ENCODE peak calls at places on chromosomes 6 and 20, in seven cellular contexts. One of them, this sample, is unnamed. For H3K36me3, the result is how much of the 10 kb centered on the place peaks cover.

GRCh38 chr6:35050291-35050987 is 90.7 kb downstream of the TCP11 start:
- DNase-seq in DND-41: peak
- DNase-seq in OCI-LY7: no peak
- DNase-seq in neuronal stem cell: no peak
- DNase-seq in GM23248: no peak
- DNase-seq in HepG2: no peak
- DNase-seq in PC-3: no peak
- DNase-seq in this sample: no peak

GRCh38 chr6:40293109-40293823 is 293.9 kb downstream of the LRFN2 start:
- DNase-seq in DND-41: no peak
- DNase-seq in OCI-LY7: no peak
- DNase-seq in neuronal stem cell: no peak
- DNase-seq in GM23248: no peak
- DNase-seq in HepG2: no peak
- DNase-seq in PC-3: no peak
- DNase-seq in this sample: no peak

GRCh38 chr6:68273297-68273696 is 361.8 kb upstream of the ADGRB3 start:
- DNase-seq in DND-41: no peak
- DNase-seq in OCI-LY7: no peak
- DNase-seq in neuronal stem cell: no peak
- DNase-seq in GM23248: no peak
- DNase-seq in HepG2: no peak
- DNase-seq in PC-3: no peak
- DNase-seq in this sample: no peak

GRCh38 chr6:88165877-88166492 is at the start of gene CNR1:
- DNase-seq in DND-41: no peak
- DNase-seq in OCI-LY7: peak
- DNase-seq in neuronal stem cell: peak
- DNase-seq in GM23248: peak
- DNase-seq in HepG2: no peak
- DNase-seq in PC-3: no peak
- DNase-seq in this sample: peak

GRCh38 chr20:25083773-25084615 is 2.1 kb upstream of the VSX1 start:
- DNase-seq in DND-41: peak
- DNase-seq in OCI-LY7: no peak
- DNase-seq in neuronal stem cell: no peak
- DNase-seq in GM23248: no peak
- DNase-seq in HepG2: no peak
- DNase-seq in PC-3: no peak
- DNase-seq in this sample: peak

GRCh38 chr6:55892749-55893357 is 17.5 kb upstream of the BMP5 start:
- DNase-seq in DND-41: no peak
- DNase-seq in OCI-LY7: no peak
- DNase-seq in neuronal stem cell: no peak
- DNase-seq in GM23248: peak
- DNase-seq in HepG2: no peak
- DNase-seq in PC-3: no peak
- DNase-seq in this sample: no peak

GRCh38 chr6:160368670-160369069 is 20.5 kb downstream of the SLC22A3 start:
- DNase-seq in DND-41: no peak
- DNase-seq in OCI-LY7: no peak
- DNase-seq in neuronal stem cell: no peak
- DNase-seq in GM23248: no peak
- DNase-seq in HepG2: no peak
- DNase-seq in PC-3: no peak
- DNase-seq in this sample: no peak

GRCh38 chr20:60446273-60447111 is 488.3 kb downstream of the CDH26 start:
- DNase-seq in DND-41: peak
- DNase-seq in OCI-LY7: no peak
- DNase-seq in neuronal stem cell: no peak
- DNase-seq in GM23248: peak
- DNase-seq in HepG2: no peak
- DNase-seq in PC-3: no peak
- DNase-seq in this sample: peak

GRCh38 chr6:155245871-155246270 is 17.9 kb upstream of the CLDN20 start:
- DNase-seq in DND-41: no peak
- DNase-seq in OCI-LY7: no peak
- DNase-seq in neuronal stem cell: no peak
- DNase-seq in GM23248: no peak
- DNase-seq in HepG2: no peak
- DNase-seq in PC-3: no peak
- DNase-seq in this sample: no peak

GRCh38 chr6:30716879-30717128 is 277 bp downstream of the MDC1 start:
- DNase-seq in DND-41: no peak
- DNase-seq in OCI-LY7: no peak
- DNase-seq in neuronal stem cell: no peak
- DNase-seq in GM23248: no peak
- DNase-seq in HepG2: no peak
- DNase-seq in PC-3: no peak
- DNase-seq in this sample: no peak

GRCh38 chr20:20083796-20084195 is 31.5 kb downstream of the CFAP61 start:
- DNase-seq in DND-41: no peak
- DNase-seq in OCI-LY7: peak
- DNase-seq in neuronal stem cell: peak
- DNase-seq in GM23248: peak
- DNase-seq in HepG2: peak
- DNase-seq in PC-3: peak
- DNase-seq in this sample: peak

GRCh38 chr6:33960345-33961313 is 156.8 kb upstream of the MLN start:
- DNase-seq in DND-41: no peak
- DNase-seq in OCI-LY7: no peak
- DNase-seq in neuronal stem cell: no peak
- DNase-seq in GM23248: no peak
- DNase-seq in HepG2: no peak
- DNase-seq in PC-3: peak
- DNase-seq in this sample: no peak

GRCh38 chr6:169251371-169251802 is 2.3 kb downstream of the THBS2 start:
- DNase-seq in DND-41: no peak
- DNase-seq in OCI-LY7: no peak
- DNase-seq in neuronal stem cell: no peak
- DNase-seq in GM23248: peak
- DNase-seq in HepG2: no peak
- DNase-seq in PC-3: no peak
- DNase-seq in this sample: no peak

GRCh38 chr6:25233226-25233625 is 45.9 kb upstream of the CARMIL1 start:
- DNase-seq in DND-41: no peak
- DNase-seq in OCI-LY7: no peak
- DNase-seq in neuronal stem cell: no peak
- DNase-seq in GM23248: peak
- DNase-seq in HepG2: no peak
- DNase-seq in PC-3: no peak
- DNase-seq in this sample: no peak

GRCh38 chr6:38306915-38307314 is 332.8 kb downstream of the BTBD9 start:
- DNase-seq in DND-41: no peak
- DNase-seq in OCI-LY7: peak
- DNase-seq in neuronal stem cell: no peak
- DNase-seq in GM23248: no peak
- DNase-seq in HepG2: no peak
- DNase-seq in PC-3: no peak
- DNase-seq in this sample: no peak

GRCh38 chr6:22025468-22026159 is 271.2 kb downstream of the PRL start:
- DNase-seq in DND-41: peak
- DNase-seq in OCI-LY7: peak
- DNase-seq in neuronal stem cell: peak
- DNase-seq in GM23248: peak
- DNase-seq in HepG2: no peak
- DNase-seq in PC-3: peak
- DNase-seq in this sample: no peak

GRCh38 chr6:93319304-93319703 is 100.1 kb downstream of the EPHA7 start:
- DNase-seq in DND-41: no peak
- DNase-seq in OCI-LY7: no peak
- DNase-seq in neuronal stem cell: no peak
- DNase-seq in GM23248: no peak
- DNase-seq in HepG2: no peak
- DNase-seq in PC-3: no peak
- DNase-seq in this sample: no peak

GRCh38 chr6:135939216-135939610 is 87.7 kb downstream of the PDE7B start:
- DNase-seq in DND-41: no peak
- DNase-seq in OCI-LY7: no peak
- DNase-seq in neuronal stem cell: no peak
- DNase-seq in GM23248: no peak
- DNase-seq in HepG2: no peak
- DNase-seq in PC-3: no peak
- DNase-seq in this sample: no peak

GRCh38 chr6:133906050-133906449 is 17.1 kb downstream of the TCF21 start:
- DNase-seq in DND-41: no peak
- DNase-seq in OCI-LY7: no peak
- DNase-seq in neuronal stem cell: no peak
- DNase-seq in GM23248: no peak
- DNase-seq in HepG2: no peak
- DNase-seq in PC-3: no peak
- DNase-seq in this sample: no peak

GRCh38 chr20:4702562-4703280 is 19.0 kb upstream of the PRND start:
- DNase-seq in DND-41: no peak
- DNase-seq in OCI-LY7: no peak
- DNase-seq in neuronal stem cell: no peak
- DNase-seq in GM23248: peak
- DNase-seq in HepG2: no peak
- DNase-seq in PC-3: peak
- DNase-seq in this sample: no peak

GRCh38 chr6:167152858-167153257 is 4.9 kb downstream of the GPR31 start:
- DNase-seq in DND-41: no peak
- DNase-seq in OCI-LY7: peak
- DNase-seq in neuronal stem cell: no peak
- DNase-seq in GM23248: no peak
- DNase-seq in HepG2: no peak
- DNase-seq in PC-3: no peak
- DNase-seq in this sample: peak

GRCh38 chr6:71468841-71469750 is 180.5 kb downstream of the OGFRL1 start:
- DNase-seq in DND-41: no peak
- DNase-seq in OCI-LY7: no peak
- DNase-seq in neuronal stem cell: no peak
- DNase-seq in GM23248: peak
- DNase-seq in HepG2: no peak
- DNase-seq in PC-3: peak
- DNase-seq in this sample: no peak

GRCh38 chr6:118776607-118777549 is 117.1 kb upstream of the ASF1A start:
- DNase-seq in DND-41: peak
- DNase-seq in OCI-LY7: peak
- DNase-seq in neuronal stem cell: peak
- DNase-seq in GM23248: peak
- DNase-seq in HepG2: peak
- DNase-seq in PC-3: peak
- DNase-seq in this sample: peak

DNA sequence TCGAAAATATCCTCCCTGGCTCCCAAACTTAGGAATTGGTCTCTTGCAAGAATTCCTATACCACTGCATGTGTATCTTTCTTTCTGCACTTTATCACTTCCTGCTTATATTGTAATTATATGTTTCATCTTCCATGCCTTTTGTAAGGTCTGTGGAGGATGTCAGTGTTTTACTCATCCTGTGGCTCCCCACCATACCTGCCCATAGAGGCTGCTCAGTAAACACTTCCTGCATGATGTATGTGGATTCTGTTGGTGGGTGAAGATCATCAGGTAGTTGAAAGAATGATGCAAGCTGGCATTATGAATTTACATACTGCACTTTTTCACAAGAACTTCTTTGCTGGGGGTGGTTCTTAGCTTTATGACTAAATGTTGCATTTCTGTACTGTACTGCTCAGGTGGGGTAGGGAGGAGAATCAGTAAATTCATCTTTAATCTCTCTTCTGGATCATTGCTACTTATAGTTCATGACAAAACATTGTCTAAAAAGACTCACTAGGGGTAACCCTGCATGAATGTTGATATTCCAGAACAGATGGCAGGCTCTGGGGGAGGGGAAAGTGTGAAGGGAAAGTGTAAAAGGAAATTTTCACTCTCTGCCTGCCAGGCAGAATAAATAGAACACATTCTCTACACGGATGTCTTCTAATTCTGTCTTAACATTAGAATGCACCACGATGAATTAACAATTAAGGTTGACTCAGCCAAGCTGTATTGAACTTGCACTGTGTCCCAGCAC is 35.9 kb upstream of the KLHL31 start:
- DNase-seq in DND-41: no peak
- DNase-seq in OCI-LY7: no peak
- DNase-seq in neuronal stem cell: no peak
- DNase-seq in GM23248: no peak
- DNase-seq in HepG2: no peak
- DNase-seq in PC-3: no peak
- DNase-seq in this sample: no peak
- H3K36me3 ChIP-seq in DND-41: under half
- H3K36me3 ChIP-seq in OCI-LY7: under half
- H3K36me3 ChIP-seq in neuronal stem cell: under half
- H3K36me3 ChIP-seq in GM23248: under half
- H3K36me3 ChIP-seq in HepG2: under half
- H3K36me3 ChIP-seq in PC-3: under half
- H3K36me3 ChIP-seq in this sample: under half

DNA sequence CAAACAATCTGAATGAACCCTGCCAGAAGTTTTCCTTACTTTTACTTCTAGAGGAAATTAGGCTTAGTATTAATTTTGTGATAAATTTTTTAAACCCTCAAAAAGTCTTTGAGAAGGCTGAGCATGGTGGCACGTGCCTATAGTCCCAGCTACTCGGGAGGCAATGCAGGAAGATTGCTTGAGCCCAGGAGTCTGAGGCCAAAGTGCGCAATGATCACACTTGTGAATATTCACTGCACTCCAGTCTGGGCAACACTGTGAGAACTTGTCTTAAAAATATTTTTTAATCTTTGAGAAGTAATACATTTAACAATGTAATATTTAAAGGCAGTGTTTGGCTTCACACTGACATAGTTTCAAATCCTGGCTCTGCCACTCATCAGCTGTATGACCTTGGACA is 86.2 kb upstream of the E2F3 start:
- DNase-seq in DND-41: no peak
- DNase-seq in OCI-LY7: no peak
- DNase-seq in neuronal stem cell: no peak
- DNase-seq in GM23248: no peak
- DNase-seq in HepG2: no peak
- DNase-seq in PC-3: no peak
- DNase-seq in this sample: no peak
- H3K4me2 ChIP-seq in DND-41: no peak
- H3K4me2 ChIP-seq in OCI-LY7: no peak
- H3K4me2 ChIP-seq in neuronal stem cell: no peak
- H3K4me2 ChIP-seq in GM23248: no peak
- H3K4me2 ChIP-seq in HepG2: no peak
- H3K4me2 ChIP-seq in PC-3: no peak
- H3K4me2 ChIP-seq in this sample: no peak

DNA sequence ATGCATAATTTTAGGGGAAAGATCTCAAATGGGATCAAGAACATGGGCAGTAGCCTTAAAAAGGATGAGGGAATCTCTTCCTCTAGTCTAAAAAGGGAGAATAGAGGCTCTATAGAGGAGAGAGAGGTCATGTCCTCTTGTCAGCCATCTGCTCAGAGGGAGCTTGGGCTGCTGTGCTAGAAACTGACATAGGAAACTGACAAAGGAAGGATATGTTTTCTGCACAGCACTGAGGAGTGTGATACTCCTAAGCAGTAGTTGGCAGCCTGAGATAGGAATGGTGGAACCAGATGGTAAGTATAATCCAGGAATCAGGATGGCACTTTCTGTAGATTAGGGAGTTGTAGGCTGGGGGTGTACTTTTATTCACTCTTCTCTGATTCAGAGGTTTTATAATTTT is 59.2 kb downstream of the PTPRA start:
- DNase-seq in DND-41: no peak
- DNase-seq in OCI-LY7: no peak
- DNase-seq in neuronal stem cell: no peak
- DNase-seq in GM23248: no peak
- DNase-seq in HepG2: no peak
- DNase-seq in PC-3: no peak
- DNase-seq in this sample: no peak
- H3K27ac ChIP-seq in DND-41: no peak
- H3K27ac ChIP-seq in OCI-LY7: no peak
- H3K27ac ChIP-seq in neuronal stem cell: no peak
- H3K27ac ChIP-seq in GM23248: no peak
- H3K27ac ChIP-seq in HepG2: no peak
- H3K27ac ChIP-seq in PC-3: no peak
- H3K27ac ChIP-seq in this sample: no peak

GRCh38 chr6:158868122-158868480 is 48.9 kb upstream of the EZR start:
- DNase-seq in DND-41: peak
- DNase-seq in OCI-LY7: no peak
- DNase-seq in neuronal stem cell: no peak
- DNase-seq in GM23248: no peak
- DNase-seq in HepG2: no peak
- DNase-seq in PC-3: no peak
- DNase-seq in this sample: no peak
- H3K36me3 ChIP-seq in DND-41: under half
- H3K36me3 ChIP-seq in OCI-LY7: under half
- H3K36me3 ChIP-seq in neuronal stem cell: under half
- H3K36me3 ChIP-seq in GM23248: under half
- H3K36me3 ChIP-seq in HepG2: under half
- H3K36me3 ChIP-seq in PC-3: under half
- H3K36me3 ChIP-seq in this sample: under half